ENCODE peak calls at places on chromosomes 1 and 21, in four cellular contexts. Y is GM12864, A is psoas muscle, I is H1. M is an unnamed sample.

GRCh38 chr21:25872271-25872670 is 137.5 kb downstream of the GABPA start:
- DNase-seq in I (peak), Y (no peak), A (no peak), M (no peak)

GRCh38 chr1:94092210-94092613 is 28.7 kb downstream of the ABCA4 start:
- DNase-seq in A (no peak), Y (no peak), I (no peak), M (peak)

GRCh38 chr1:7943295-7943694 is 2.7 kb upstream of the TNFRSF9 start:
- DNase-seq in Y (no peak), A (no peak), I (no peak), M (no peak)

GRCh38 chr1:156122519-156123355 is 8.2 kb downstream of the LMNA start:
- DNase-seq in Y (no peak), I (no peak), A (peak), M (no peak)

GRCh38 chr1:174659823-174660222 is 212.1 kb downstream of the GPR52 start:
- DNase-seq in A (no peak), Y (no peak), I (no peak), M (no peak)

GRCh38 chr1:119276558-119276957 is 92.0 kb upstream of the HAO2 start:
- DNase-seq in A (no peak), I (no peak), Y (no peak), M (peak)

GRCh38 chr1:31855038-31855845 is 39.4 kb upstream of the SPOCD1 start:
- DNase-seq in Y (no peak), A (no peak), I (no peak), M (no peak)

GRCh38 chr1:241548008-241548407 is 15.8 kb downstream of the KMO start:
- DNase-seq in Y (no peak), I (no peak), A (no peak), M (no peak)

GRCh38 chr1:102834688-102835320 is 273.5 kb downstream of the COL11A1 start:
- DNase-seq in Y (no peak), A (no peak), I (no peak), M (no peak)

GRCh38 chr1:58162952-58163550 is 383.5 kb downstream of the OMA1 start:
- DNase-seq in A (peak), Y (no peak), I (peak), M (peak)

GRCh38 chr1:117114816-117115215 is 6.7 kb downstream of the TRIM45 start:
- DNase-seq in A (no peak), Y (no peak), I (no peak), M (no peak)

GRCh38 chr1:19717467-19717866 is 52.8 kb downstream of the HTR6 start:
- DNase-seq in Y (no peak), I (no peak), A (no peak), M (no peak)

GRCh38 chr1:19720174-19720573 is 55.5 kb downstream of the HTR6 start:
- DNase-seq in A (no peak), Y (no peak), I (no peak), M (no peak)

GRCh38 chr1:19712928-19713327 is 48.3 kb downstream of the HTR6 start:
- DNase-seq in Y (no peak), A (no peak), I (no peak), M (peak)

GRCh38 chr1:19710825-19711611 is 46.3 kb downstream of the HTR6 start:
- DNase-seq in A (no peak), I (no peak), Y (peak), M (peak)

DNA sequence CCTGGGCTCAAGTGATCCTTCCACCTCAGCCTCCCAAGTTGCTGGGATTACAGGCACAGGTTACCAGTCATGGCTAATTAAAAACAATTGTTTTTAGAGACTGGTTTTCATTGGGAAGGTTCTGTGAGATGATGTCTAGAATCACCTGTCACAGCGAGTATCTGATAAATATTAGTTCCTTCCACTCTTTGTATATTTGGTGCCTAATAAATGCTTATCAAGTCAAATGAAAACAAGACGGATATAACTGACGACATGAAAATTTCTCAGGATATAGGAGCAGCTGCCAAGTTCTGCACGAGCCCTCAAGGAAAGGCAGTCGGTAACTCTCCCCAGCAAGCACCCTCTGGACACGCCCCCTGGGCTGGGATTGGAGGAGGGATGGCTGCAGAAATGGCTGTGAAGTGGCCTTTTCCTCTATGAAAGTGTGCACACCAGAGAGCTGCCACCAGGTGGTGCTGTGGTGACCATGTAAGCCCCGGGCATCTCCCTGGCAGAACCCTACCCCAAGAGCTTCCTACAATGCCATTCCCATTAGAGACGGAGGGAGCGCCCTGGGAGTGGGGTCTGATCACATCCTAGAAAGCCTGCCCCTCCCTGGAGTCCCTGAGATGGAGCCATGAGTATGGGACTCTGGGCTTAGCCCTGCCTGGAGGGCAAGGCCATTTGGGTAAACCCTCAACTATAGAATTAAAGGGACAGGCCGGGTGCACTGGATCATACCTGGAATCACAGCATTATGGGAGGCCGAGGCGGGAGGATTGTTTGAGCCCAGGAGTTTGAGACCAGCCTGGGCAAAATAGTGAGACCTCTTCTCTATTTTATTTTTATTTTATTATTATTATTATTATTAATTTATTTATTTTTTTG is 50.9 kb downstream of the HTR6 start:
- DNase-seq in Y (peak), A (peak), I (peak), M (peak)
- TF ChIP-seq CTCF in Y (peak), A (peak), I (peak), M (peak)

GRCh38 chr1:89759036-89759435 is 61.8 kb upstream of the LRRC8D start:
- DNase-seq in I (no peak), A (no peak), Y (no peak), M (no peak)

GRCh38 chr1:89755593-89755992 is 65.2 kb upstream of the LRRC8D start:
- DNase-seq in I (no peak), A (no peak), Y (no peak), M (no peak)

GRCh38 chr1:89760496-89760895 is 60.3 kb upstream of the LRRC8D start:
- DNase-seq in Y (no peak), I (no peak), A (no peak), M (no peak)

GRCh38 chr1:89757532-89757931 is 63.3 kb upstream of the LRRC8D start:
- DNase-seq in I (no peak), A (peak), Y (peak), M (peak)

DNA sequence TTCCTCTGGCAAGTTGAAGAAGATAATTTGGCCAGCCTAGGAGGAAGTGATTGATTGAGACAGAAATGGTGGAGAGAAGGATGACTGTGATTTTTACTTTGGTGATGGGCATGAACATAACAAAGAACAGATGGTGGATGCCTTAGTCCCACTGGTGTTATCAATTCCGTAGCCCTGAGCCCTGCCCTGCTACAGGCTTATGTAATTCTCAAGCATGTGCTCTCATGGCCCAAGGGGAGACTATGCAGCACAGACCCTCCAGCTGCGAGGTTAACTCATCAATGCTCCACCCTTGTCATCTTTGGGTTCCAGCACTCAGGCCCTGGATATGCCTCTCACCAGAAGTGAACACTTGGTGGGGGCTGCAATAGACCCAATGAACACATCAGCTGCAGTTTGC is 62.7 kb upstream of the LRRC8D start:
- DNase-seq in I (no peak), Y (no peak), A (no peak), M (no peak)
- H3K4me3 ChIP-seq in I (no peak), Y (no peak), A (no peak), M (no peak)

GRCh38 chr1:59180715-59181114 is 116.2 kb upstream of the FGGY start:
- DNase-seq in A (no peak), Y (no peak), I (no peak), M (no peak)

GRCh38 chr1:59179673-59180072 is 117.2 kb upstream of the FGGY start:
- DNase-seq in Y (no peak), I (no peak), A (no peak), M (no peak)

GRCh38 chr1:59178339-59178744 is 118.6 kb upstream of the FGGY start:
- DNase-seq in A (peak), Y (no peak), I (no peak), M (no peak)

GRCh38 chr1:59177756-59178155 is 119.1 kb upstream of the FGGY start:
- DNase-seq in I (no peak), Y (no peak), A (no peak), M (no peak)

GRCh38 chr1:59178803-59179202 is 118.1 kb upstream of the FGGY start:
- DNase-seq in Y (no peak), I (no peak), A (no peak), M (no peak)
- TF ChIP-seq CTCF in Y (no peak), I (no peak), A (no peak), M (no peak)

GRCh38 chr1:226733876-226734414 is 5.1 kb downstream of the ITPKB start:
- DNase-seq in A (no peak), Y (no peak), I (no peak), M (no peak)

GRCh38 chr1:226736001-226736907 is 2.8 kb downstream of the ITPKB start:
- DNase-seq in I (peak), A (peak), Y (no peak), M (no peak)

GRCh38 chr1:226735576-226735975 is 3.5 kb downstream of the ITPKB start:
- DNase-seq in A (no peak), I (no peak), Y (no peak), M (no peak)

GRCh38 chr1:226733309-226733708 is 5.8 kb downstream of the ITPKB start:
- DNase-seq in Y (no peak), I (no peak), A (no peak), M (peak)

DNA sequence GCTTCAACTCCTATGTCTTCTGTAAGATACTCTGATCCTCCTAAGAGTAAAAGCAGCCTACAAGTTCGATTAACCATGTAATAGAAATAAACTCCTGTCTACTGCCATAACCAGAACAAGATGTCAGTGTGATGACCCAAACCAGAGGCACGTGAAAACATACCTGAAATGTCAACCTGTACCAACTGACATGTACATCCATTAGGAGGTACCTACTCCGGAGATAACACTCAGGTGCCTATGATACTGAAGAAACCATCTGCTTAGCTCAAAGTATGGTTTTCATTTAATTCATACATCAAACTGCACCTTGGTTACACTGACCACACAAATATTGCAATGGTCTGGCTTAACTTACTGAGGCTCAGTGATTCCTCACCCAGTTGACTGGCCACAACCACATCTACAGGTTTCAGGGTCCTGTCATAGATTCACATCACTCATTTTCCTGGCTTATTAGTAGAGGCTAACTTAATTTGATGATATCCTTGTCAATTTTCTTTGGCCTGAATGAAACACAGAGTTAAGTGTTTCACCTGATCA is 4.4 kb downstream of the ITPKB start:
- DNase-seq in I (no peak), Y (no peak), A (no peak), M (no peak)
- H3K4me3 ChIP-seq in I (no peak), Y (peak), A (peak), M (peak)

GRCh38 chr1:203593723-203594122 is 32.9 kb upstream of the ATP2B4 start:
- DNase-seq in A (no peak), I (peak), Y (no peak), M (peak)
- TF ChIP-seq CTCF in A (peak), I (peak), Y (peak), M (peak)

GRCh38 chr1:100456880-100457279 is 81.1 kb upstream of the GPR88 start:
- DNase-seq in A (no peak), Y (no peak), I (no peak), M (no peak)
- H3K4me3 ChIP-seq in A (no peak), Y (no peak), I (no peak), M (no peak)

GRCh38 chr1:86741947-86742572 is 37.7 kb downstream of the SH3GLB1 start:
- DNase-seq in Y (no peak), A (no peak), I (no peak), M (peak)
- TF ChIP-seq CTCF in Y (peak), A (peak), I (no peak), M (peak)

GRCh38 chr1:207747627-207748492 is 4.0 kb upstream of the CD46 start:
- DNase-seq in I (peak), Y (no peak), A (no peak), M (no peak)
- H3K4me3 ChIP-seq in I (no peak), Y (no peak), A (no peak), M (no peak)

GRCh38 chr1:197660389-197660788 is 114.9 kb downstream of the DENND1B start:
- DNase-seq in A (no peak), Y (no peak), I (no peak), M (no peak)

GRCh38 chr1:197664391-197664790 is 110.9 kb downstream of the DENND1B start:
- DNase-seq in Y (no peak), A (no peak), I (no peak), M (no peak)

GRCh38 chr1:197663178-197663953 is 111.9 kb downstream of the DENND1B start:
- DNase-seq in Y (no peak), A (no peak), I (no peak), M (no peak)

GRCh38 chr1:197659175-197659574 is 116.1 kb downstream of the DENND1B start:
- DNase-seq in A (no peak), Y (no peak), I (no peak), M (no peak)
- TF ChIP-seq CTCF in A (no peak), Y (no peak), I (no peak), M (no peak)

GRCh38 chr1:244473059-244473605 is 12.1 kb downstream of the CATSPERE start:
- DNase-seq in I (no peak), Y (no peak), A (no peak), M (no peak)
- H3K4me3 ChIP-seq in I (no peak), Y (no peak), A (no peak), M (no peak)

M was measured in GM12865.